ENCODE peak calls at places on chromosomes 11 and 22, in ten cellular contexts. P is T-helper 1 cell; T is HepG2; K is activated CD4-positive, alpha-beta T cell treated with anti-CD3 and anti-CD28 coated beads, Interleukin-2, amount 50 U/mL, for 1 hour; E is colonic mucosa; N is RWPE1; L is neural progenitor cell; F is neuronal stem cell; X is AG08395; V is activated B cell treated with CpG ODN at 0.5 μM for 24 hours. A is an unnamed sample.

GRCh38 chr11:124943242-124943641 is 7.4 kb upstream of the HEPACAM start:
- DNase-seq in K (no peak), X (no peak), N (no peak), E (no peak), V (no peak), T (peak), F (no peak), L (no peak), P (no peak), A (no peak)

GRCh38 chr22:38177926-38178604 is 3.6 kb downstream of the PLA2G6 start:
- DNase-seq in L (peak), X (peak), T (peak), P (no peak), V (no peak), F (peak), K (no peak), N (no peak), E (peak), A (no peak)

GRCh38 chr11:13761250-13761649 is 92.8 kb downstream of the FAR1 start:
- DNase-seq in T (no peak), F (no peak), X (peak), P (no peak), V (no peak), E (no peak), K (no peak), N (no peak), L (no peak), A (no peak)

GRCh38 chr11:986270-986951 is 50.1 kb downstream of the MUC6 start:
- DNase-seq in E (no peak), T (no peak), K (no peak), L (no peak), P (no peak), X (no peak), F (no peak), N (peak), V (no peak), A (no peak)

GRCh38 chr11:63517156-63517555 is 11.3 kb downstream of the LGALS12 start:
- DNase-seq in F (no peak), V (no peak), X (no peak), L (no peak), T (no peak), N (no peak), P (no peak), K (no peak), E (no peak), A (no peak)

GRCh38 chr11:74238243-74238642 is 67.2 kb downstream of the PPME1 start:
- DNase-seq in E (no peak), N (no peak), P (no peak), V (no peak), X (no peak), K (no peak), T (no peak), L (no peak), F (no peak), A (no peak)

GRCh38 chr11:6520265-6520664 is 23.2 kb downstream of the DNHD1 start:
- DNase-seq in L (no peak), K (no peak), T (no peak), V (no peak), X (no peak), N (no peak), F (no peak), P (no peak), E (no peak), A (no peak)

GRCh38 chr11:116093065-116093464 is 588.9 kb upstream of the CADM1 start:
- DNase-seq in K (no peak), E (no peak), L (no peak), T (no peak), X (no peak), F (no peak), P (no peak), V (no peak), N (no peak), A (no peak)

GRCh38 chr11:107669893-107670601 is 41.8 kb downstream of the SLN start:
- DNase-seq in P (no peak), V (no peak), N (no peak), F (no peak), K (no peak), X (no peak), T (no peak), E (no peak), L (no peak), A (no peak)